ENCODE peak calls at places on chromosome 4, in nine cellular contexts. One of them, this sample, is unnamed.

GRCh38 chr4:147118523-147118922 is 172.9 kb upstream of the TTC29 start:
- DNase-seq in hepatocyte: no peak
- DNase-seq in endodermal cell: no peak
- DNase-seq in IMR-90: peak; percentile 75
- DNase-seq in MM.1S: no peak
- DNase-seq in RWPE1: no peak
- DNase-seq in GM23338: no peak
- DNase-seq in psoas muscle: no peak
- DNase-seq in CD4-positive, CD25-positive, alpha-beta regulatory T cell: no peak
- DNase-seq in this sample: no peak

GRCh38 chr4:15955670-15956069 is 7.3 kb downstream of the FGFBP2 start:
- DNase-seq in IMR-90: peak; percentile 23
- DNase-seq in hepatocyte: no peak
- DNase-seq in GM23338: no peak
- DNase-seq in RWPE1: no peak
- DNase-seq in MM.1S: peak; percentile 12
- DNase-seq in endodermal cell: no peak
- DNase-seq in psoas muscle: no peak
- DNase-seq in CD4-positive, CD25-positive, alpha-beta regulatory T cell: no peak
- DNase-seq in this sample: no peak

GRCh38 chr4:3870567-3870962 is 104.4 kb downstream of the ADRA2C start:
- DNase-seq in MM.1S: no peak
- DNase-seq in psoas muscle: no peak
- DNase-seq in endodermal cell: peak; percentile 30
- DNase-seq in RWPE1: no peak
- DNase-seq in hepatocyte: no peak
- DNase-seq in CD4-positive, CD25-positive, alpha-beta regulatory T cell: no peak
- DNase-seq in IMR-90: no peak
- DNase-seq in GM23338: no peak
- DNase-seq in this sample: no peak

GRCh38 chr4:175386776-175387507 is 425.1 kb downstream of the GPM6A start:
- DNase-seq in psoas muscle: no peak
- DNase-seq in MM.1S: no peak
- DNase-seq in IMR-90: no peak
- DNase-seq in hepatocyte: peak; percentile 11
- DNase-seq in CD4-positive, CD25-positive, alpha-beta regulatory T cell: no peak
- DNase-seq in RWPE1: no peak
- DNase-seq in endodermal cell: peak; percentile 86
- DNase-seq in GM23338: peak; percentile 62
- DNase-seq in this sample: no peak

GRCh38 chr4:183729430-183730328 is 70.6 kb downstream of the TRAPPC11 start:
- DNase-seq in endodermal cell: no peak
- DNase-seq in hepatocyte: peak; percentile 22
- DNase-seq in IMR-90: peak; percentile 70
- DNase-seq in GM23338: no peak
- DNase-seq in RWPE1: peak; percentile 34
- DNase-seq in MM.1S: no peak
- DNase-seq in psoas muscle: no peak
- DNase-seq in CD4-positive, CD25-positive, alpha-beta regulatory T cell: no peak
- DNase-seq in this sample: no peak

GRCh38 chr4:111631157-111631999 is 513.9 kb upstream of the FAM241A start:
- DNase-seq in psoas muscle: no peak
- DNase-seq in CD4-positive, CD25-positive, alpha-beta regulatory T cell: no peak
- DNase-seq in hepatocyte: peak; percentile 39
- DNase-seq in endodermal cell: no peak
- DNase-seq in IMR-90: peak; percentile 37
- DNase-seq in MM.1S: peak; percentile 27
- DNase-seq in RWPE1: no peak
- DNase-seq in GM23338: peak; percentile 51
- DNase-seq in this sample: no peak

GRCh38 chr4:1057403-1057745 is 45.9 kb downstream of the FGFRL1 start:
- DNase-seq in MM.1S: no peak
- DNase-seq in endodermal cell: peak; percentile 34
- DNase-seq in psoas muscle: no peak
- DNase-seq in IMR-90: no peak
- DNase-seq in RWPE1: no peak
- DNase-seq in CD4-positive, CD25-positive, alpha-beta regulatory T cell: no peak
- DNase-seq in hepatocyte: no peak
- DNase-seq in GM23338: no peak
- DNase-seq in this sample: no peak

GRCh38 chr4:36172650-36173049 is 71.7 kb downstream of the ARAP2 start:
- DNase-seq in hepatocyte: no peak
- DNase-seq in RWPE1: no peak
- DNase-seq in GM23338: no peak
- DNase-seq in CD4-positive, CD25-positive, alpha-beta regulatory T cell: no peak
- DNase-seq in IMR-90: no peak
- DNase-seq in endodermal cell: no peak
- DNase-seq in MM.1S: no peak
- DNase-seq in psoas muscle: no peak
- DNase-seq in this sample: no peak

GRCh38 chr4:138327334-138327733 is 85.2 kb upstream of the SLC7A11 start:
- DNase-seq in hepatocyte: no peak
- DNase-seq in CD4-positive, CD25-positive, alpha-beta regulatory T cell: no peak
- DNase-seq in MM.1S: peak; percentile 18
- DNase-seq in IMR-90: no peak
- DNase-seq in endodermal cell: no peak
- DNase-seq in GM23338: peak; percentile 26
- DNase-seq in RWPE1: no peak
- DNase-seq in psoas muscle: no peak
- DNase-seq in this sample: no peak

GRCh38 chr4:141117935-141118334 is 15.3 kb downstream of the RNF150 start:
- DNase-seq in psoas muscle: no peak
- DNase-seq in RWPE1: no peak
- DNase-seq in IMR-90: no peak
- DNase-seq in endodermal cell: no peak
- DNase-seq in CD4-positive, CD25-positive, alpha-beta regulatory T cell: no peak
- DNase-seq in hepatocyte: no peak
- DNase-seq in GM23338: no peak
- DNase-seq in MM.1S: no peak
- DNase-seq in this sample: no peak

GRCh38 chr4:38313175-38313574 is 350.8 kb upstream of the KLF3 start:
- DNase-seq in IMR-90: no peak
- DNase-seq in CD4-positive, CD25-positive, alpha-beta regulatory T cell: no peak
- DNase-seq in hepatocyte: no peak
- DNase-seq in MM.1S: peak; percentile 75
- DNase-seq in psoas muscle: no peak
- DNase-seq in GM23338: no peak
- DNase-seq in endodermal cell: no peak
- DNase-seq in RWPE1: no peak
- DNase-seq in this sample: no peak

GRCh38 chr4:46648088-46648744 is 258.3 kb upstream of the GABRA2 start:
- DNase-seq in hepatocyte: peak; percentile 68
- DNase-seq in endodermal cell: peak; percentile 89
- DNase-seq in CD4-positive, CD25-positive, alpha-beta regulatory T cell: no peak
- DNase-seq in GM23338: peak; percentile 87
- DNase-seq in IMR-90: peak; percentile 64
- DNase-seq in MM.1S: peak; percentile 76
- DNase-seq in psoas muscle: no peak
- DNase-seq in RWPE1: peak; percentile 5
- DNase-seq in this sample: no peak

GRCh38 chr4:119671205-119671604 is 42.6 kb upstream of the PDE5A start:
- DNase-seq in RWPE1: no peak
- DNase-seq in hepatocyte: no peak
- DNase-seq in IMR-90: no peak
- DNase-seq in GM23338: no peak
- DNase-seq in psoas muscle: no peak
- DNase-seq in CD4-positive, CD25-positive, alpha-beta regulatory T cell: no peak
- DNase-seq in MM.1S: no peak
- DNase-seq in endodermal cell: no peak
- DNase-seq in this sample: no peak

GRCh38 chr4:17285747-17286146 is 226.1 kb downstream of the QDPR start:
- DNase-seq in RWPE1: no peak
- DNase-seq in IMR-90: no peak
- DNase-seq in endodermal cell: no peak
- DNase-seq in psoas muscle: no peak
- DNase-seq in hepatocyte: no peak
- DNase-seq in CD4-positive, CD25-positive, alpha-beta regulatory T cell: no peak
- DNase-seq in GM23338: no peak
- DNase-seq in MM.1S: no peak
- DNase-seq in this sample: no peak

GRCh38 chr4:173696011-173696410 is 166.0 kb upstream of the HAND2 start:
- DNase-seq in endodermal cell: no peak
- DNase-seq in psoas muscle: no peak
- DNase-seq in GM23338: no peak
- DNase-seq in MM.1S: no peak
- DNase-seq in IMR-90: no peak
- DNase-seq in CD4-positive, CD25-positive, alpha-beta regulatory T cell: no peak
- DNase-seq in RWPE1: no peak
- DNase-seq in hepatocyte: no peak
- DNase-seq in this sample: no peak

DNA sequence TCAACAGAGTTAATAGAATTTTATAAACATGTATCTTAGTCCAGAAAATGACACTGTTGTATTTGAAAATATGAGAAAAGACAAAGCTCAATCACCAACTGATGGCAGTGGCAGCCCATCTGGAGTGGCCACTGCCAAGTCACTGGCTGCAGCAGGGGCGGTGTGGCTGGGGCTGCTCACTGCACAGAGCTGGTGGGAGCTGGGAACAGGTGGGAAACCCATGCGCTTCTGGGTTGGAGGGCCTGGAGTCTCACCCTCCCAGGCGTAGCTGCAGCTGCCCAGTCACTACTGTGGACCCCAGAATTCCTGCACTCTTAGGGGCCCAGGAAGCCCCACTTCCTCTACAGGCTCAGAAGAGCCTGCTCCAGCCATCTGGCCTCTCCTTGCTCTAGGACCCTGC is 251.8 kb upstream of the NDST4 start:
- DNase-seq in endodermal cell: no peak
- DNase-seq in CD4-positive, CD25-positive, alpha-beta regulatory T cell: no peak
- DNase-seq in IMR-90: no peak
- DNase-seq in MM.1S: no peak
- DNase-seq in GM23338: no peak
- DNase-seq in RWPE1: no peak
- DNase-seq in hepatocyte: no peak
- DNase-seq in psoas muscle: no peak
- DNase-seq in this sample: no peak
- H3K27ac ChIP-seq in endodermal cell: no peak overlapping the region
- H3K27ac ChIP-seq in CD4-positive, CD25-positive, alpha-beta regulatory T cell: no peak overlapping the region
- H3K27ac ChIP-seq in IMR-90: no peak overlapping the region
- H3K27ac ChIP-seq in MM.1S: no peak overlapping the region
- H3K27ac ChIP-seq in GM23338: no peak overlapping the region
- H3K27ac ChIP-seq in RWPE1: no peak overlapping the region
- H3K27ac ChIP-seq in hepatocyte: no peak overlapping the region
- H3K27ac ChIP-seq in psoas muscle: no peak overlapping the region
- H3K27ac ChIP-seq in this sample: no peak overlapping the region

GRCh38 chr4:5708171-5708828 is at the start of gene EVC2:
- DNase-seq in GM23338: peak; percentile 79
- DNase-seq in MM.1S: peak; percentile 83
- DNase-seq in IMR-90: peak; percentile 46
- DNase-seq in psoas muscle: peak; percentile 81
- DNase-seq in hepatocyte: peak; percentile 70
- DNase-seq in RWPE1: peak; percentile 12
- DNase-seq in CD4-positive, CD25-positive, alpha-beta regulatory T cell: no peak
- DNase-seq in endodermal cell: peak; percentile 88
- DNase-seq in this sample: peak; percentile 36
- H3K27ac ChIP-seq in GM23338: no peak within 1 kb of the TSS
- H3K27ac ChIP-seq in MM.1S: peak within 1 kb of the TSS; percentile 63
- H3K27ac ChIP-seq in IMR-90: peak within 1 kb of the TSS; percentile 65
- H3K27ac ChIP-seq in psoas muscle: peak within 1 kb of the TSS; percentile 53
- H3K27ac ChIP-seq in hepatocyte: peak within 1 kb of the TSS; percentile 81
- H3K27ac ChIP-seq in RWPE1: peak within 1 kb of the TSS; percentile 87
- H3K27ac ChIP-seq in CD4-positive, CD25-positive, alpha-beta regulatory T cell: no peak within 1 kb of the TSS
- H3K27ac ChIP-seq in endodermal cell: no peak within 1 kb of the TSS
- H3K27ac ChIP-seq in this sample: peak within 1 kb of the TSS; percentile 75

GRCh38 chr4:123603165-123603564 is 206.6 kb downstream of the SPRY1 start:
- DNase-seq in CD4-positive, CD25-positive, alpha-beta regulatory T cell: no peak
- DNase-seq in MM.1S: no peak
- DNase-seq in endodermal cell: no peak
- DNase-seq in psoas muscle: no peak
- DNase-seq in hepatocyte: peak; percentile 40
- DNase-seq in RWPE1: peak; percentile 33
- DNase-seq in GM23338: no peak
- DNase-seq in IMR-90: peak; percentile 36
- DNase-seq in this sample: no peak

GRCh38 chr4:123606336-123606735 is 209.7 kb downstream of the SPRY1 start:
- DNase-seq in CD4-positive, CD25-positive, alpha-beta regulatory T cell: no peak
- DNase-seq in hepatocyte: no peak
- DNase-seq in MM.1S: no peak
- DNase-seq in IMR-90: peak; percentile 7
- DNase-seq in endodermal cell: no peak
- DNase-seq in RWPE1: no peak
- DNase-seq in psoas muscle: no peak
- DNase-seq in GM23338: no peak
- DNase-seq in this sample: no peak

GRCh38 chr4:123609829-123610228 is 213.2 kb downstream of the SPRY1 start:
- DNase-seq in IMR-90: no peak
- DNase-seq in CD4-positive, CD25-positive, alpha-beta regulatory T cell: no peak
- DNase-seq in MM.1S: no peak
- DNase-seq in GM23338: no peak
- DNase-seq in psoas muscle: no peak
- DNase-seq in endodermal cell: no peak
- DNase-seq in RWPE1: no peak
- DNase-seq in hepatocyte: no peak
- DNase-seq in this sample: no peak

GRCh38 chr4:123602007-123602406 is 205.4 kb downstream of the SPRY1 start:
- DNase-seq in CD4-positive, CD25-positive, alpha-beta regulatory T cell: no peak
- DNase-seq in IMR-90: no peak
- DNase-seq in GM23338: no peak
- DNase-seq in psoas muscle: no peak
- DNase-seq in MM.1S: no peak
- DNase-seq in hepatocyte: no peak
- DNase-seq in endodermal cell: no peak
- DNase-seq in RWPE1: no peak
- DNase-seq in this sample: no peak

DNA sequence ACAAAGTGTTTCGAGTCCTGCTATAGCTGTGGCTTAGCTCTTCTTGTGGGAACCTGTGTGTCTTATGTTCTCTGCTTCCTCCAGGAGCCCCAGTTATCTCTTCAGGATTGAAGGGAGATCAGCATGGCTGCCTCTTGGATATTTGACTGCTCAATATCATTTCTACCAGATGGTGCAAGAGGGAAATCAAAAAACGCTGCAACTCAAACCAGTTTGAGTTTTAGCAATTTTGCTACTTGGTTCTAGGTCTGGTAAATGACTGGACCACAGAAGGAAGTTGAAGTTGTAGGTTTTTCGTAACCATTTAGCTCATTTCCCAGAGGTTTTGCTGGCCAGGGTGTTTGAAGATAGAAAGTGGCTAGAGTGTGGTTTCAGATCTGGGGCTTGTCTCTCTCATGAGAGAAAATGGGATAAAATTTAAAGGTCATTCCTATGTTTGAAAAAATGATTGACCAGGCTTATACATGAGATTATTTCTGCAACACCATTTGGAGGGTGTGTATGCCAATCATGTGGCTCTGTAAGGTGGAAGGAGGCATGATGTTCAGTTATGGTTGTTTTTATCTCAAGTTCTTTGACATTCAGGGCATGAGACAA is 210.4 kb downstream of the SPRY1 start:
- DNase-seq in MM.1S: no peak
- DNase-seq in GM23338: no peak
- DNase-seq in CD4-positive, CD25-positive, alpha-beta regulatory T cell: no peak
- DNase-seq in psoas muscle: no peak
- DNase-seq in IMR-90: no peak
- DNase-seq in RWPE1: no peak
- DNase-seq in hepatocyte: no peak
- DNase-seq in endodermal cell: no peak
- DNase-seq in this sample: no peak
- H3K27ac ChIP-seq in MM.1S: no peak overlapping the region
- H3K27ac ChIP-seq in GM23338: no peak overlapping the region
- H3K27ac ChIP-seq in CD4-positive, CD25-positive, alpha-beta regulatory T cell: no peak overlapping the region
- H3K27ac ChIP-seq in psoas muscle: no peak overlapping the region
- H3K27ac ChIP-seq in IMR-90: no peak overlapping the region
- H3K27ac ChIP-seq in RWPE1: no peak overlapping the region
- H3K27ac ChIP-seq in hepatocyte: no peak overlapping the region
- H3K27ac ChIP-seq in endodermal cell: no peak overlapping the region
- H3K27ac ChIP-seq in this sample: no peak overlapping the region

GRCh38 chr4:113447061-113447460 is 314.5 kb downstream of the CAMK2D start:
- DNase-seq in CD4-positive, CD25-positive, alpha-beta regulatory T cell: no peak
- DNase-seq in GM23338: no peak
- DNase-seq in hepatocyte: no peak
- DNase-seq in MM.1S: no peak
- DNase-seq in IMR-90: no peak
- DNase-seq in endodermal cell: no peak
- DNase-seq in RWPE1: no peak
- DNase-seq in psoas muscle: no peak
- DNase-seq in this sample: no peak
- H3K27ac ChIP-seq in CD4-positive, CD25-positive, alpha-beta regulatory T cell: no peak overlapping the region
- H3K27ac ChIP-seq in GM23338: no peak overlapping the region
- H3K27ac ChIP-seq in hepatocyte: peak overlapping the region; percentile 18
- H3K27ac ChIP-seq in MM.1S: no peak overlapping the region
- H3K27ac ChIP-seq in IMR-90: no peak overlapping the region
- H3K27ac ChIP-seq in endodermal cell: no peak overlapping the region
- H3K27ac ChIP-seq in RWPE1: no peak overlapping the region
- H3K27ac ChIP-seq in psoas muscle: peak overlapping the region; percentile 70
- H3K27ac ChIP-seq in this sample: peak overlapping the region; percentile 63